ENCODE peak calls at places on chromosomes 11 and 22, in ten cellular contexts. W is RWPE2; U is CD8-positive, alpha-beta T cell; H is lower lobe of right lung; X is mucosa of descending colon; M is HCT116; F is GM23338; V is left lung; T is natural killer cell; R is activated CD8-positive, alpha-beta T cell treated with anti-CD3 and anti-CD28 coated beads for 36 hours. A is an unnamed sample.

GRCh38 chr11:102783720-102784119 is 3.3 kb upstream of the MMP10 start:
- ATAC-seq in F (no peak), V (no peak), W (peak; percentile 83), U (no peak), X (peak; percentile 48), T (no peak), M (no peak), R (no peak), H (no peak), A (no peak)

GRCh38 chr22:45468872-45469572 is 33.7 kb upstream of the FBLN1 start:
- ATAC-seq in W (peak; percentile 64), V (no peak), M (no peak), T (no peak), X (no peak), R (no peak), H (no peak), U (no peak), F (no peak), A (no peak)

GRCh38 chr11:22162754-22163153 is 30.1 kb upstream of the ANO5 start:
- ATAC-seq in F (no peak), U (no peak), R (no peak), X (no peak), H (no peak), T (no peak), W (no peak), M (no peak), V (peak; percentile 42), A (peak; percentile 19)

GRCh38 chr11:34857463-34857862 is 58.7 kb downstream of the APIP start:
- ATAC-seq in H (no peak), T (no peak), F (no peak), M (no peak), U (no peak), R (no peak), V (no peak), W (no peak), X (no peak), A (no peak)

GRCh38 chr11:18013790-18014507 is 1.1 kb upstream of the SERGEF start:
- ATAC-seq in H (no peak), X (no peak), W (no peak), V (no peak), U (no peak), R (no peak), T (no peak), F (peak; percentile 10), M (no peak), A (no peak)

GRCh38 chr22:17217179-17217578 is 2.1 kb downstream of the ADA2 start:
- ATAC-seq in R (peak; percentile 60), X (peak; percentile 35), W (no peak), V (no peak), F (peak; percentile 89), H (no peak), U (peak; percentile 34), T (peak; percentile 43), M (no peak), A (no peak)

GRCh38 chr11:110935018-110935640 is 222.9 kb upstream of the ARHGAP20 start:
- ATAC-seq in F (no peak), H (no peak), W (no peak), T (no peak), R (no peak), V (no peak), M (no peak), U (no peak), X (peak; percentile 75), A (no peak)

GRCh38 chr11:62621567-62622470 is at the start of gene B3GAT3:
- ATAC-seq in U (peak; percentile 81), M (peak; percentile 96), H (peak; percentile 99), W (peak; percentile 91), X (peak; percentile 98), R (peak; percentile 94), V (peak; percentile 99), F (peak; percentile 94), T (peak; percentile 97), A (peak; percentile 99)

GRCh38 chr22:49657275-49657973 is 170.2 kb downstream of the BRD1 start:
- ATAC-seq in F (no peak), T (peak; percentile 91), W (no peak), V (peak; percentile 85), U (peak; percentile 87), H (peak; percentile 90), R (peak; percentile 81), M (peak; percentile 88), X (peak; percentile 79), A (peak; percentile 74)

DNA sequence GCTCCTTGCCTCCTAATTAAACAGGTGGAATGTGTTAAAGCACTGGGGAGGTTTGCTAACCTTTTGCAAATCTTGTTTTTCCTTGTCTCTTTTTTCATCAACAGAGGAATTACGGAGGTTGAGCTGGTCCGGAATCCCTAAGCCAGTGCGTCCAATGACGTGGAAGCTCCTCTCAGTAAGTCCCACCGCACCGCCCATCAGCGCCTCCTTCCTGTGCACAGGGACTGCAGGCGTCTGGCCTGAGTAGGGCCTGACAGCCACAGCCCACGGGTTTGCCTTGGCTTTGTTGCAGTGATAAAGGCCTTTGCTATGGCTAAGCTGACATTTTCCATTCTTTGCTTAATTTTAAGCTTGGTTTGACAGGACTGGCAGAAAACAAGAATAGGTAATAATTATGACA is 116.1 kb downstream of the TBC1D22A start:
- ATAC-seq in W (no peak), X (no peak), H (no peak), V (no peak), F (peak; percentile 75), U (no peak), R (no peak), M (peak; percentile 93), T (peak; percentile 43), A (no peak)
- TF ChIP-seq CTCF in W (no peak), X (no peak), H (no peak), V (no peak), F (peak; percentile 13), U (no peak), R (no peak), M (peak; percentile 15), T (no peak), A (no peak)

DNA sequence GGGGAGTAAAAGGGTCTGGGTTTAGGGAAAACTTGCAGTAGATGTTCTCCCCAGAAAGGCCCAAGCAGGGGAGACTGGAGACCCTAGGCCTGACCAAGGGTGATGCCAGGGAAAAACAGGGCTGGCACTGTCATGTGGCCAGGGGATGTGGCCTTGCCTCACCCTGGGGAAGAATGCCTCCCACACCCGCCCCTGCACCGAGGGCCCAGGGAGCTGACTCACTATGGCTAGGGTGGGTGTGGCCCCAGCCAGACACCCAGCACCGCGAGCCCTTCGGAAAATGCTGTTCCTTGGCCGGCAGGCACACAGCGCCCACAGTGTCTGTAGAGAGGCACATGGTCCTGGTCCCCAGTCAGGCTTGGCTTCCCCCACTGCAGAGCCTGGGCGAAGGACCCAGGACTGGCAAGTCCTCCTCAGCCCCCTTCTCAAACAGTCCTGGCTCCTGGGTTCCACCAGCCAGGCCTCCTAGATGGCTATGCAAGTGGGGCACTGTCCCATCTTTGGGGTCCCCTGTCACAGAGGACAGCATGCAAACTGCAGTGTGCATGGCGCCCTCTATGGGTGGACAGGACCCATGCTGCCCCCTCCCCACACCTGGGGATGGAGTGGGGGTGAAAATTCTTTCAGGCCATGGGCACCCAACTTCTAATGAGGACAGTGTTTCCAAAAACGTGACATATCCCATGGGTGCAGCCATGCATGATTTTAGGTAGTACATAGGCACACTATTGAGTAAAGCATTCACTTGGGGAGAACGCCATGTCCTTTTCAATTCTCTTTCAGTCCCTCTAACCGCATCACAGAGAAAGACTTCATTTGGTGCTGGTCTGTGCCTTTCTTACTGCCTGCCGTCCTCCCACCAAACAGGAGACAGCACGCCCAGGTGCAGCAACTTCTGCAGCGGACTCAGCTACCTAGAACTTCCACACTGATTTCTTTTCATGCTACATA is 15.2 kb downstream of the TMPRSS5 start:
- ATAC-seq in X (peak; percentile 98), F (peak; percentile 92), T (no peak), M (peak; percentile 96), R (no peak), U (no peak), V (peak; percentile 87), W (peak; percentile 100), H (peak; percentile 76), A (no peak)
- TF ChIP-seq CTCF in X (no peak), F (peak; percentile 93), T (no peak), M (peak; percentile 94), R (peak; percentile 47), U (no peak), V (no peak), W (peak; percentile 47), H (peak; percentile 30), A (no peak)

DNA sequence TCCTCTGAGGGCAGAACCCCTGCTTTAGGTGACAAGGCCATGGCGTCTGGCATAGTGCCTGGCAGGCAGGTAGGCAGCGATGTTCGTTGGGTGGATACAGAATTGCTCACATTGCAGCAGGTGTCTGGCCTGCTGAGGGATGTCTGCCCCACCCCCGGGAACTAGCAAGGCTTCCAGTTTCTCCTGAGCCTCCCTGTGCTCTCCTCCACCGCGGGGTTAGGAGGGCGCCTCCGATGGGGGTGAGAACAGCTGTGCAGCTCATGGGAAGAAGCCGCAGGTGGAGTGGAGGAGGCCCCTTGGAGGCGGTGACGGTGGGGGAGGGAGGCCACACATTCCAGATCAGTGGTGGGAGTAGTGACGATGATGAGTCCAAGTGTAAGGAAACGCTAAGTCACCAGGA is 48.3 kb upstream of the JAM3 start:
- ATAC-seq in V (no peak), H (no peak), T (no peak), M (no peak), X (no peak), R (no peak), F (no peak), W (no peak), U (no peak), A (no peak)
- TF ChIP-seq CTCF in V (no peak), H (no peak), T (no peak), M (no peak), X (no peak), R (no peak), F (no peak), W (no peak), U (no peak), A (no peak)

GRCh38 chr11:75356613-75357012 is 5.2 kb upstream of the ARRB1 start:
- ATAC-seq in X (no peak), F (no peak), R (no peak), V (no peak), M (no peak), W (no peak), U (no peak), T (no peak), H (no peak), A (no peak)

GRCh38 chr11:75351541-75352416 is at the start of gene ARRB1:
- ATAC-seq in H (peak; percentile 90), X (peak; percentile 84), V (peak; percentile 70), W (peak; percentile 58), T (peak; percentile 84), F (peak; percentile 67), R (peak; percentile 55), U (peak; percentile 67), M (peak; percentile 73), A (peak; percentile 78)

GRCh38 chr11:75352417-75353206 is 1.2 kb upstream of the ARRB1 start:
- ATAC-seq in T (peak; percentile 79), W (peak; percentile 5), R (peak; percentile 3), U (no peak), H (peak; percentile 83), M (no peak), V (peak; percentile 53), F (no peak), X (peak; percentile 64), A (no peak)

GRCh38 chr11:75350743-75351540 is 519 bp downstream of the ARRB1 start:
- ATAC-seq in X (peak; percentile 47), V (peak; percentile 25), W (peak; percentile 24), U (peak; percentile 45), F (peak; percentile 68), M (peak; percentile 49), R (peak; percentile 55), T (peak; percentile 28), H (peak; percentile 35), A (peak; percentile 41)

DNA sequence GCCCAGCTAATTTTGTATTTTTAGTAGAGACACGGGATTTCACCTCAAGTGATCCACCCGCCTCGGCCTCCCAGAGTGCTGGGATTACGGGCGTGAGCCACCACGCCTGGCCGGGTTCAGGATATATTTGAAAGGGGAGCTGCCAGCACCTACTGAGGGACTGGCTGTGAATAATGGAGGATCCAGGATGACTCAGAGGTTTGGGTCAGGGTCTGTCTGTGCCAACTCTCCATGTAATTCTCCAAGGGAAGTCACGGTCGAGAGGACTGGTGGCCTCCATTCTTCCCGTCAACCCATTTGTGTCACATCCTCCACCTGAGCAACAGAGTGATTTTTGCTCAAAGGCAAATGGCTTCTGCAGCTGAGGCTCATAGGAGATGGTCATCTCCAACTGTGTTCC is 3.6 kb upstream of the ARRB1 start:
- ATAC-seq in U (no peak), F (no peak), H (no peak), R (no peak), W (no peak), M (no peak), X (no peak), V (no peak), T (no peak), A (no peak)
- TF ChIP-seq CTCF in U (no peak), F (no peak), H (no peak), R (no peak), W (no peak), M (no peak), X (no peak), V (no peak), T (no peak), A (no peak)

A was measured in gastroesophageal sphincter.